ENCODE peak calls at places on chromosome 13, in five cellular contexts. J, W, K, Z and X are unnamed samples.

GRCh38 chr13:34817246-34817645 is 124.8 kb upstream of the NBEA start:
- DNase-seq in W (no peak), K (no peak), Z (no peak), J (no peak), X (no peak)

GRCh38 chr13:105389373-105389772 is 1146.1 kb downstream of the EFNB2 start:
- DNase-seq in K (no peak), Z (no peak), J (no peak), W (no peak), X (no peak)

GRCh38 chr13:30408319-30409101 is 13.8 kb upstream of the UBE2L5 start:
- DNase-seq in J (peak), K (peak), Z (peak), W (no peak), X (no peak)

GRCh38 chr13:23739597-23739996 is 149.6 kb downstream of the MIPEP start:
- DNase-seq in J (no peak), W (no peak), K (no peak), Z (no peak), X (no peak)

GRCh38 chr13:100214886-100215285 is 126.0 kb downstream of the PCCA start:
- DNase-seq in W (peak), K (peak), Z (no peak), J (no peak), X (no peak)

GRCh38 chr13:54210397-54211050 is 1181.9 kb downstream of the OLFM4 start:
- DNase-seq in J (no peak), W (no peak), Z (no peak), K (no peak), X (peak)

GRCh38 chr13:31145417-31145816 is 16.3 kb downstream of the HSPH1 start:
- DNase-seq in Z (no peak), K (no peak), W (no peak), J (no peak), X (no peak)

GRCh38 chr13:113631341-113632095 is 26.5 kb downstream of the ATP4B start:
- DNase-seq in J (no peak), K (no peak), Z (no peak), W (no peak), X (no peak)

DNA sequence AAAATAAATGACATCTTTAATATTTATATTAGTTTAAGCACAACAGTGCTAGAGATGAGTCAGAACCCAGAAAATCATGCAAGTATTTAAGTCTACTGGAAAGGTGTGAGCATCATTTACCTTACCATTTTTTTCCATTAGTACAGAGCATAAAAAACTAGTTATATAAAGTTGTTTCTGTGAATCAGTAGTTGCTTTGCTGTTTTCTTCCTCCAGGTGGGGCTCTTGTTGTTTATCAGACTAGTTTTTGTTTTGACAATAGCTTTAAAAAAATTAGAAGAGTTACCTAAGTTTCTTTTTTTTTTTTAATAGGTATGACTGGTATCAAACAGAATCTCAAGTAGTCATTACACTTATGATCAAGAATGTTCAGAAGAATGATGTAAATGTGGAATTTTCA is 12.7 kb downstream of the SUGT1 start:
- DNase-seq in K (no peak), J (peak), W (no peak), Z (peak), X (no peak)
- TF ChIP-seq CTCF in K (peak), J (peak), W (no peak), Z (peak), X (peak)

DNA sequence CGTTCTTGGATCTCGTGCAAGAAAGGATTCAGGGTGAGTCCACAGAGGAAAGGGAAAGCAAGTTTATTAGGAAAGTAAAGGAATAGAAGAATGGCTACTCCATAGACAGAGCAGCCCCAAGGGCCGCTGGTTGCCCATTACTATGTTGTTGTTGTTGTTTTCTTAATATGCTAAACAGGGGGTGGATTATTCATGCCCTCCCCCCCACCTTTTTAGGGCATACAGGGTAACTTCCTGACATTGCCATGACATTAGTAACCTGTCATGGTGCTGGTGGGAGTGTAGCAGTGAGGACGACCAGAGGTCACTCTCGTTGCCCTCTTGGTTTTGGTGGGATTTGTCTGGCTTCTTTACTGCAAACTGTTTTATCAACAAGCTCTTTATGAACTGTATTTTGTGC is 29.1 kb upstream of the PCDH9 start:
- DNase-seq in K (no peak), J (peak), Z (no peak), W (no peak), X (no peak)
- H3K4me3 ChIP-seq in K (no peak), J (no peak), Z (no peak), W (no peak), X (no peak)

GRCh38 chr13:52848455-52849190 is at the start of gene PCDH8:
- DNase-seq in Z (no peak), J (peak), W (no peak), K (no peak), X (no peak)

GRCh38 chr13:52851153-52851962 is 2.9 kb upstream of the PCDH8 start:
- DNase-seq in Z (no peak), W (no peak), J (peak), K (peak), X (no peak)

GRCh38 chr13:52852444-52852843 is 4.0 kb upstream of the PCDH8 start:
- DNase-seq in J (no peak), Z (no peak), W (no peak), K (no peak), X (no peak)

GRCh38 chr13:52849727-52850395 is 1.4 kb upstream of the PCDH8 start:
- DNase-seq in J (peak), Z (no peak), K (no peak), W (no peak), X (no peak)

GRCh38 chr13:52850396-52851152 is 2.1 kb upstream of the PCDH8 start:
- DNase-seq in K (peak), W (no peak), Z (no peak), J (peak), X (no peak)
- TF ChIP-seq CTCF in K (no peak), W (no peak), Z (peak), J (peak), X (no peak)

GRCh38 chr13:91349992-91350911 is 2.8 kb downstream of the MIR17HG start:
- DNase-seq in Z (peak), K (no peak), J (no peak), W (no peak), X (no peak)
- H3K4me3 ChIP-seq in Z (peak), K (peak), J (peak), W (peak), X (peak)